ENCODE peak calls at places on chromosomes 13 and 19, in seven cellular contexts. One of them, this sample, is unnamed.

GRCh38 chr19:15452111-15453047 is 2.6 kb upstream of the WIZ start:
- DNase-seq in HCT116: peak
- DNase-seq in Peyer's patch: peak
- DNase-seq in KBM-7: peak
- DNase-seq in stimulated activated naive CD4-positive, alpha-beta T cell: no peak
- DNase-seq in AG10803: peak
- DNase-seq in glutamatergic neuron: peak
- DNase-seq in this sample: no peak

GRCh38 chr19:43532571-43532961 is 422 bp upstream of the ZNF575 start:
- DNase-seq in HCT116: peak
- DNase-seq in Peyer's patch: no peak
- DNase-seq in KBM-7: no peak
- DNase-seq in stimulated activated naive CD4-positive, alpha-beta T cell: no peak
- DNase-seq in AG10803: no peak
- DNase-seq in glutamatergic neuron: no peak
- DNase-seq in this sample: no peak

GRCh38 chr13:41196620-41197019 is 2.3 kb upstream of the KBTBD7 start:
- DNase-seq in HCT116: no peak
- DNase-seq in Peyer's patch: no peak
- DNase-seq in KBM-7: no peak
- DNase-seq in stimulated activated naive CD4-positive, alpha-beta T cell: no peak
- DNase-seq in AG10803: no peak
- DNase-seq in glutamatergic neuron: no peak
- DNase-seq in this sample: no peak

GRCh38 chr19:18418725-18419194 is 438 bp upstream of the SSBP4 start:
- DNase-seq in HCT116: no peak
- DNase-seq in Peyer's patch: no peak
- DNase-seq in KBM-7: no peak
- DNase-seq in stimulated activated naive CD4-positive, alpha-beta T cell: no peak
- DNase-seq in AG10803: peak
- DNase-seq in glutamatergic neuron: peak
- DNase-seq in this sample: peak

GRCh38 chr19:9819590-9819898 is 665 bp upstream of the FBXL12 start:
- DNase-seq in HCT116: no peak
- DNase-seq in Peyer's patch: no peak
- DNase-seq in KBM-7: no peak
- DNase-seq in stimulated activated naive CD4-positive, alpha-beta T cell: no peak
- DNase-seq in AG10803: no peak
- DNase-seq in glutamatergic neuron: no peak
- DNase-seq in this sample: no peak

GRCh38 chr19:40954573-40954972 is 36.5 kb upstream of the CYP2B6 start:
- DNase-seq in HCT116: peak
- DNase-seq in Peyer's patch: no peak
- DNase-seq in KBM-7: no peak
- DNase-seq in stimulated activated naive CD4-positive, alpha-beta T cell: no peak
- DNase-seq in AG10803: no peak
- DNase-seq in glutamatergic neuron: peak
- DNase-seq in this sample: no peak

GRCh38 chr19:3184847-3185481 is 766 bp upstream of the NCLN start:
- DNase-seq in HCT116: no peak
- DNase-seq in Peyer's patch: peak
- DNase-seq in KBM-7: no peak
- DNase-seq in stimulated activated naive CD4-positive, alpha-beta T cell: peak
- DNase-seq in AG10803: no peak
- DNase-seq in glutamatergic neuron: peak
- DNase-seq in this sample: no peak

GRCh38 chr19:1237754-1238372 is at the start of gene CBARP:
- DNase-seq in HCT116: no peak
- DNase-seq in Peyer's patch: no peak
- DNase-seq in KBM-7: no peak
- DNase-seq in stimulated activated naive CD4-positive, alpha-beta T cell: no peak
- DNase-seq in AG10803: no peak
- DNase-seq in glutamatergic neuron: peak
- DNase-seq in this sample: no peak

GRCh38 chr13:23381877-23382276 is 51.6 kb downstream of the SACS start:
- DNase-seq in HCT116: no peak
- DNase-seq in Peyer's patch: no peak
- DNase-seq in KBM-7: no peak
- DNase-seq in stimulated activated naive CD4-positive, alpha-beta T cell: no peak
- DNase-seq in AG10803: no peak
- DNase-seq in glutamatergic neuron: no peak
- DNase-seq in this sample: no peak

GRCh38 chr13:78909276-78909675 is 250.3 kb upstream of the OBI1 start:
- DNase-seq in HCT116: no peak
- DNase-seq in Peyer's patch: no peak
- DNase-seq in KBM-7: no peak
- DNase-seq in stimulated activated naive CD4-positive, alpha-beta T cell: no peak
- DNase-seq in AG10803: no peak
- DNase-seq in glutamatergic neuron: no peak
- DNase-seq in this sample: no peak

GRCh38 chr13:99896712-99897440 is 74.7 kb downstream of the ZIC5 start:
- DNase-seq in HCT116: no peak
- DNase-seq in Peyer's patch: no peak
- DNase-seq in KBM-7: no peak
- DNase-seq in stimulated activated naive CD4-positive, alpha-beta T cell: no peak
- DNase-seq in AG10803: no peak
- DNase-seq in glutamatergic neuron: no peak
- DNase-seq in this sample: no peak

GRCh38 chr19:3671680-3672574 is 28.3 kb downstream of the PIP5K1C start:
- DNase-seq in HCT116: no peak
- DNase-seq in Peyer's patch: no peak
- DNase-seq in KBM-7: peak
- DNase-seq in stimulated activated naive CD4-positive, alpha-beta T cell: no peak
- DNase-seq in AG10803: no peak
- DNase-seq in glutamatergic neuron: no peak
- DNase-seq in this sample: peak

GRCh38 chr13:77565635-77566034 is 30.1 kb downstream of the SCEL start:
- DNase-seq in HCT116: peak
- DNase-seq in Peyer's patch: no peak
- DNase-seq in KBM-7: peak
- DNase-seq in stimulated activated naive CD4-positive, alpha-beta T cell: no peak
- DNase-seq in AG10803: peak
- DNase-seq in glutamatergic neuron: no peak
- DNase-seq in this sample: peak

GRCh38 chr19:16673226-16673625 is 12.3 kb downstream of the TMEM38A start:
- DNase-seq in HCT116: no peak
- DNase-seq in Peyer's patch: no peak
- DNase-seq in KBM-7: no peak
- DNase-seq in stimulated activated naive CD4-positive, alpha-beta T cell: no peak
- DNase-seq in AG10803: no peak
- DNase-seq in glutamatergic neuron: no peak
- DNase-seq in this sample: no peak

GRCh38 chr13:32019612-32020233 is 11.9 kb upstream of the FRY start:
- DNase-seq in HCT116: peak
- DNase-seq in Peyer's patch: peak
- DNase-seq in KBM-7: peak
- DNase-seq in stimulated activated naive CD4-positive, alpha-beta T cell: no peak
- DNase-seq in AG10803: peak
- DNase-seq in glutamatergic neuron: peak
- DNase-seq in this sample: peak

GRCh38 chr19:35739275-35740107 is 2.8 kb downstream of the IGFLR1 start:
- DNase-seq in HCT116: no peak
- DNase-seq in Peyer's patch: no peak
- DNase-seq in KBM-7: no peak
- DNase-seq in stimulated activated naive CD4-positive, alpha-beta T cell: no peak
- DNase-seq in AG10803: no peak
- DNase-seq in glutamatergic neuron: no peak
- DNase-seq in this sample: no peak

GRCh38 chr19:5149508-5149907 is 180.6 kb downstream of the KDM4B start:
- DNase-seq in HCT116: no peak
- DNase-seq in Peyer's patch: no peak
- DNase-seq in KBM-7: no peak
- DNase-seq in stimulated activated naive CD4-positive, alpha-beta T cell: no peak
- DNase-seq in AG10803: no peak
- DNase-seq in glutamatergic neuron: peak
- DNase-seq in this sample: no peak

GRCh38 chr13:39840201-39840600 is 184.7 kb downstream of the COG6 start:
- DNase-seq in HCT116: no peak
- DNase-seq in Peyer's patch: no peak
- DNase-seq in KBM-7: no peak
- DNase-seq in stimulated activated naive CD4-positive, alpha-beta T cell: no peak
- DNase-seq in AG10803: no peak
- DNase-seq in glutamatergic neuron: no peak
- DNase-seq in this sample: no peak

GRCh38 chr19:53789708-53790678 is 34.1 kb downstream of the NLRP12 start:
- DNase-seq in HCT116: no peak
- DNase-seq in Peyer's patch: no peak
- DNase-seq in KBM-7: no peak
- DNase-seq in stimulated activated naive CD4-positive, alpha-beta T cell: no peak
- DNase-seq in AG10803: no peak
- DNase-seq in glutamatergic neuron: no peak
- DNase-seq in this sample: no peak

GRCh38 chr19:33905937-33906577 is 109.4 kb downstream of the KCTD15 start:
- DNase-seq in HCT116: no peak
- DNase-seq in Peyer's patch: no peak
- DNase-seq in KBM-7: no peak
- DNase-seq in stimulated activated naive CD4-positive, alpha-beta T cell: no peak
- DNase-seq in AG10803: peak
- DNase-seq in glutamatergic neuron: peak
- DNase-seq in this sample: no peak

GRCh38 chr19:45423033-45423588 is 606 bp downstream of the ERCC1 start:
- DNase-seq in HCT116: no peak
- DNase-seq in Peyer's patch: peak
- DNase-seq in KBM-7: no peak
- DNase-seq in stimulated activated naive CD4-positive, alpha-beta T cell: no peak
- DNase-seq in AG10803: no peak
- DNase-seq in glutamatergic neuron: no peak
- DNase-seq in this sample: no peak

GRCh38 chr13:44191504-44192171 is 182.0 kb upstream of the SERP2 start:
- DNase-seq in HCT116: peak
- DNase-seq in Peyer's patch: peak
- DNase-seq in KBM-7: peak
- DNase-seq in stimulated activated naive CD4-positive, alpha-beta T cell: peak
- DNase-seq in AG10803: peak
- DNase-seq in glutamatergic neuron: no peak
- DNase-seq in this sample: peak

GRCh38 chr13:33479066-33479465 is 193.5 kb upstream of the STARD13 start:
- DNase-seq in HCT116: no peak
- DNase-seq in Peyer's patch: no peak
- DNase-seq in KBM-7: no peak
- DNase-seq in stimulated activated naive CD4-positive, alpha-beta T cell: no peak
- DNase-seq in AG10803: no peak
- DNase-seq in glutamatergic neuron: no peak
- DNase-seq in this sample: no peak

GRCh38 chr13:73602295-73602694 is 531.9 kb downstream of the KLF12 start:
- DNase-seq in HCT116: peak
- DNase-seq in Peyer's patch: no peak
- DNase-seq in KBM-7: no peak
- DNase-seq in stimulated activated naive CD4-positive, alpha-beta T cell: no peak
- DNase-seq in AG10803: no peak
- DNase-seq in glutamatergic neuron: no peak
- DNase-seq in this sample: no peak

GRCh38 chr19:55070755-55071502 is 4.7 kb upstream of the EPS8L1 start:
- DNase-seq in HCT116: peak
- DNase-seq in Peyer's patch: no peak
- DNase-seq in KBM-7: no peak
- DNase-seq in stimulated activated naive CD4-positive, alpha-beta T cell: no peak
- DNase-seq in AG10803: peak
- DNase-seq in glutamatergic neuron: no peak
- DNase-seq in this sample: peak

GRCh38 chr19:4583961-4584669 is 24.6 kb upstream of the SEMA6B start:
- DNase-seq in HCT116: no peak
- DNase-seq in Peyer's patch: no peak
- DNase-seq in KBM-7: no peak
- DNase-seq in stimulated activated naive CD4-positive, alpha-beta T cell: no peak
- DNase-seq in AG10803: peak
- DNase-seq in glutamatergic neuron: peak
- DNase-seq in this sample: no peak

GRCh38 chr19:16327911-16328823 is 3.5 kb downstream of the KLF2 start:
- DNase-seq in HCT116: no peak
- DNase-seq in Peyer's patch: peak
- DNase-seq in KBM-7: peak
- DNase-seq in stimulated activated naive CD4-positive, alpha-beta T cell: peak
- DNase-seq in AG10803: peak
- DNase-seq in glutamatergic neuron: no peak
- DNase-seq in this sample: peak

GRCh38 chr19:15398501-15399233 is 19.1 kb upstream of the AKAP8 start:
- DNase-seq in HCT116: no peak
- DNase-seq in Peyer's patch: no peak
- DNase-seq in KBM-7: no peak
- DNase-seq in stimulated activated naive CD4-positive, alpha-beta T cell: no peak
- DNase-seq in AG10803: no peak
- DNase-seq in glutamatergic neuron: no peak
- DNase-seq in this sample: no peak

GRCh38 chr19:16117594-16118033 is 5.9 kb downstream of the RAB8A start:
- DNase-seq in HCT116: no peak
- DNase-seq in Peyer's patch: peak
- DNase-seq in KBM-7: no peak
- DNase-seq in stimulated activated naive CD4-positive, alpha-beta T cell: no peak
- DNase-seq in AG10803: no peak
- DNase-seq in glutamatergic neuron: no peak
- DNase-seq in this sample: no peak

GRCh38 chr19:31314156-31314555 is 35.1 kb downstream of the TSHZ3 start:
- DNase-seq in HCT116: no peak
- DNase-seq in Peyer's patch: no peak
- DNase-seq in KBM-7: no peak
- DNase-seq in stimulated activated naive CD4-positive, alpha-beta T cell: no peak
- DNase-seq in AG10803: no peak
- DNase-seq in glutamatergic neuron: no peak
- DNase-seq in this sample: no peak

GRCh38 chr19:3097442-3097871 is 3.3 kb downstream of the GNA11 start:
- DNase-seq in HCT116: no peak
- DNase-seq in Peyer's patch: no peak
- DNase-seq in KBM-7: no peak
- DNase-seq in stimulated activated naive CD4-positive, alpha-beta T cell: no peak
- DNase-seq in AG10803: no peak
- DNase-seq in glutamatergic neuron: no peak
- DNase-seq in this sample: no peak

GRCh38 chr13:112160558-112160957 is 93.6 kb downstream of the SOX1 start:
- DNase-seq in HCT116: no peak
- DNase-seq in Peyer's patch: no peak
- DNase-seq in KBM-7: no peak
- DNase-seq in stimulated activated naive CD4-positive, alpha-beta T cell: no peak
- DNase-seq in AG10803: no peak
- DNase-seq in glutamatergic neuron: peak
- DNase-seq in this sample: no peak

GRCh38 chr19:9323919-9324583 is at the start of gene ZNF559:
- DNase-seq in HCT116: peak
- DNase-seq in Peyer's patch: peak
- DNase-seq in KBM-7: peak
- DNase-seq in stimulated activated naive CD4-positive, alpha-beta T cell: peak
- DNase-seq in AG10803: peak
- DNase-seq in glutamatergic neuron: peak
- DNase-seq in this sample: peak

GRCh38 chr19:6509118-6509971 is 7.2 kb upstream of the TUBB4A start:
- DNase-seq in HCT116: no peak
- DNase-seq in Peyer's patch: no peak
- DNase-seq in KBM-7: no peak
- DNase-seq in stimulated activated naive CD4-positive, alpha-beta T cell: no peak
- DNase-seq in AG10803: no peak
- DNase-seq in glutamatergic neuron: no peak
- DNase-seq in this sample: no peak